ENCODE peak calls at places on chromosomes 4 and X, in five cellular contexts. One of them, this sample, is unnamed.

GRCh38 chr4:138103597-138104461 is 138.3 kb downstream of the SLC7A11 start:
- DNase-seq in activated T-helper 1 cell treated with anti-CD3 and anti-CD28 coated beads, Interleukin-2, amount 50 U/mL, for 16 hours: no peak
- DNase-seq in stimulated activated CD8-positive, alpha-beta memory T cell treated with anti-CD3 and anti-CD28 coated beads, Interleukin-4, amount 100 ng/mL, for 4 hours: no peak
- DNase-seq in NCI-H345: no peak
- DNase-seq in tibial artery: no peak
- DNase-seq in this sample: no peak

GRCh38 chr4:170423137-170423536 is 333.4 kb upstream of the AADAT start:
- DNase-seq in NCI-H345: no peak
- DNase-seq in stimulated activated CD8-positive, alpha-beta memory T cell treated with anti-CD3 and anti-CD28 coated beads, Interleukin-4, amount 100 ng/mL, for 4 hours: no peak
- DNase-seq in activated T-helper 1 cell treated with anti-CD3 and anti-CD28 coated beads, Interleukin-2, amount 50 U/mL, for 16 hours: no peak
- DNase-seq in tibial artery: no peak
- DNase-seq in this sample: no peak

GRCh38 chr4:94934201-94934600 is 176.4 kb downstream of the BMPR1B start:
- DNase-seq in stimulated activated CD8-positive, alpha-beta memory T cell treated with anti-CD3 and anti-CD28 coated beads, Interleukin-4, amount 100 ng/mL, for 4 hours: no peak
- DNase-seq in activated T-helper 1 cell treated with anti-CD3 and anti-CD28 coated beads, Interleukin-2, amount 50 U/mL, for 16 hours: no peak
- DNase-seq in tibial artery: no peak
- DNase-seq in NCI-H345: no peak
- DNase-seq in this sample: no peak

GRCh38 chrX:133985164-133986007 is at the start of gene GPC3:
- DNase-seq in stimulated activated CD8-positive, alpha-beta memory T cell treated with anti-CD3 and anti-CD28 coated beads, Interleukin-4, amount 100 ng/mL, for 4 hours: peak
- DNase-seq in tibial artery: no peak
- DNase-seq in activated T-helper 1 cell treated with anti-CD3 and anti-CD28 coated beads, Interleukin-2, amount 50 U/mL, for 16 hours: no peak
- DNase-seq in NCI-H345: peak
- DNase-seq in this sample: no peak

GRCh38 chr4:1596393-1596792 is 87.7 kb downstream of the FAM53A start:
- DNase-seq in tibial artery: no peak
- DNase-seq in activated T-helper 1 cell treated with anti-CD3 and anti-CD28 coated beads, Interleukin-2, amount 50 U/mL, for 16 hours: no peak
- DNase-seq in NCI-H345: no peak
- DNase-seq in stimulated activated CD8-positive, alpha-beta memory T cell treated with anti-CD3 and anti-CD28 coated beads, Interleukin-4, amount 100 ng/mL, for 4 hours: no peak
- DNase-seq in this sample: no peak

GRCh38 chrX:114272096-114272686 is 311.7 kb upstream of the HTR2C start:
- DNase-seq in stimulated activated CD8-positive, alpha-beta memory T cell treated with anti-CD3 and anti-CD28 coated beads, Interleukin-4, amount 100 ng/mL, for 4 hours: no peak
- DNase-seq in activated T-helper 1 cell treated with anti-CD3 and anti-CD28 coated beads, Interleukin-2, amount 50 U/mL, for 16 hours: no peak
- DNase-seq in NCI-H345: no peak
- DNase-seq in tibial artery: no peak
- DNase-seq in this sample: no peak

GRCh38 chr4:172962564-172963353 is 205.9 kb upstream of the GALNT7 start:
- DNase-seq in tibial artery: peak
- DNase-seq in NCI-H345: peak
- DNase-seq in activated T-helper 1 cell treated with anti-CD3 and anti-CD28 coated beads, Interleukin-2, amount 50 U/mL, for 16 hours: no peak
- DNase-seq in stimulated activated CD8-positive, alpha-beta memory T cell treated with anti-CD3 and anti-CD28 coated beads, Interleukin-4, amount 100 ng/mL, for 4 hours: no peak
- DNase-seq in this sample: no peak

GRCh38 chr4:966266-967112 is 6.9 kb downstream of the DGKQ start:
- DNase-seq in tibial artery: no peak
- DNase-seq in stimulated activated CD8-positive, alpha-beta memory T cell treated with anti-CD3 and anti-CD28 coated beads, Interleukin-4, amount 100 ng/mL, for 4 hours: no peak
- DNase-seq in activated T-helper 1 cell treated with anti-CD3 and anti-CD28 coated beads, Interleukin-2, amount 50 U/mL, for 16 hours: no peak
- DNase-seq in NCI-H345: no peak
- DNase-seq in this sample: no peak

GRCh38 chrX:2793752-2794151 is 35.0 kb upstream of the GYG2 start:
- DNase-seq in NCI-H345: no peak
- DNase-seq in activated T-helper 1 cell treated with anti-CD3 and anti-CD28 coated beads, Interleukin-2, amount 50 U/mL, for 16 hours: no peak
- DNase-seq in tibial artery: no peak
- DNase-seq in stimulated activated CD8-positive, alpha-beta memory T cell treated with anti-CD3 and anti-CD28 coated beads, Interleukin-4, amount 100 ng/mL, for 4 hours: no peak
- DNase-seq in this sample: no peak

GRCh38 chrX:65034641-65035450 is 58.6 kb upstream of the ZC4H2 start:
- DNase-seq in tibial artery: peak
- DNase-seq in activated T-helper 1 cell treated with anti-CD3 and anti-CD28 coated beads, Interleukin-2, amount 50 U/mL, for 16 hours: peak
- DNase-seq in stimulated activated CD8-positive, alpha-beta memory T cell treated with anti-CD3 and anti-CD28 coated beads, Interleukin-4, amount 100 ng/mL, for 4 hours: peak
- DNase-seq in NCI-H345: peak
- DNase-seq in this sample: peak

GRCh38 chr4:23388259-23388658 is 501.6 kb downstream of the PPARGC1A start:
- DNase-seq in stimulated activated CD8-positive, alpha-beta memory T cell treated with anti-CD3 and anti-CD28 coated beads, Interleukin-4, amount 100 ng/mL, for 4 hours: no peak
- DNase-seq in activated T-helper 1 cell treated with anti-CD3 and anti-CD28 coated beads, Interleukin-2, amount 50 U/mL, for 16 hours: no peak
- DNase-seq in NCI-H345: no peak
- DNase-seq in tibial artery: no peak
- DNase-seq in this sample: no peak

GRCh38 chr4:93748380-93748779 is 80.2 kb upstream of the ATOH1 start:
- DNase-seq in NCI-H345: no peak
- DNase-seq in stimulated activated CD8-positive, alpha-beta memory T cell treated with anti-CD3 and anti-CD28 coated beads, Interleukin-4, amount 100 ng/mL, for 4 hours: no peak
- DNase-seq in tibial artery: no peak
- DNase-seq in activated T-helper 1 cell treated with anti-CD3 and anti-CD28 coated beads, Interleukin-2, amount 50 U/mL, for 16 hours: no peak
- DNase-seq in this sample: no peak

GRCh38 chr4:2390780-2391490 is 27.5 kb downstream of the ZFYVE28 start:
- DNase-seq in tibial artery: no peak
- DNase-seq in stimulated activated CD8-positive, alpha-beta memory T cell treated with anti-CD3 and anti-CD28 coated beads, Interleukin-4, amount 100 ng/mL, for 4 hours: no peak
- DNase-seq in NCI-H345: no peak
- DNase-seq in activated T-helper 1 cell treated with anti-CD3 and anti-CD28 coated beads, Interleukin-2, amount 50 U/mL, for 16 hours: no peak
- DNase-seq in this sample: no peak

GRCh38 chr4:53010320-53010719 is 148.2 kb downstream of the RASL11B start:
- DNase-seq in activated T-helper 1 cell treated with anti-CD3 and anti-CD28 coated beads, Interleukin-2, amount 50 U/mL, for 16 hours: no peak
- DNase-seq in tibial artery: peak
- DNase-seq in stimulated activated CD8-positive, alpha-beta memory T cell treated with anti-CD3 and anti-CD28 coated beads, Interleukin-4, amount 100 ng/mL, for 4 hours: no peak
- DNase-seq in NCI-H345: no peak
- DNase-seq in this sample: no peak

GRCh38 chr4:139795915-139796314 is 130.3 kb downstream of the MGST2 start:
- DNase-seq in stimulated activated CD8-positive, alpha-beta memory T cell treated with anti-CD3 and anti-CD28 coated beads, Interleukin-4, amount 100 ng/mL, for 4 hours: no peak
- DNase-seq in tibial artery: no peak
- DNase-seq in activated T-helper 1 cell treated with anti-CD3 and anti-CD28 coated beads, Interleukin-2, amount 50 U/mL, for 16 hours: no peak
- DNase-seq in NCI-H345: no peak
- DNase-seq in this sample: no peak

GRCh38 chr4:114600066-114600552 is 1.5 kb downstream of the UGT8 start:
- DNase-seq in stimulated activated CD8-positive, alpha-beta memory T cell treated with anti-CD3 and anti-CD28 coated beads, Interleukin-4, amount 100 ng/mL, for 4 hours: no peak
- DNase-seq in NCI-H345: peak
- DNase-seq in activated T-helper 1 cell treated with anti-CD3 and anti-CD28 coated beads, Interleukin-2, amount 50 U/mL, for 16 hours: no peak
- DNase-seq in tibial artery: no peak
- DNase-seq in this sample: no peak

GRCh38 chr4:72767903-72768817 is 199.1 kb upstream of the ADAMTS3 start:
- DNase-seq in stimulated activated CD8-positive, alpha-beta memory T cell treated with anti-CD3 and anti-CD28 coated beads, Interleukin-4, amount 100 ng/mL, for 4 hours: no peak
- DNase-seq in NCI-H345: no peak
- DNase-seq in activated T-helper 1 cell treated with anti-CD3 and anti-CD28 coated beads, Interleukin-2, amount 50 U/mL, for 16 hours: no peak
- DNase-seq in tibial artery: no peak
- DNase-seq in this sample: no peak

GRCh38 chr4:113635739-113636437 is 125.7 kb downstream of the CAMK2D start:
- DNase-seq in activated T-helper 1 cell treated with anti-CD3 and anti-CD28 coated beads, Interleukin-2, amount 50 U/mL, for 16 hours: no peak
- DNase-seq in tibial artery: no peak
- DNase-seq in stimulated activated CD8-positive, alpha-beta memory T cell treated with anti-CD3 and anti-CD28 coated beads, Interleukin-4, amount 100 ng/mL, for 4 hours: no peak
- DNase-seq in NCI-H345: no peak
- DNase-seq in this sample: no peak

GRCh38 chrX:119512145-119512800 is 44.0 kb downstream of the SLC25A5 start:
- DNase-seq in tibial artery: peak
- DNase-seq in activated T-helper 1 cell treated with anti-CD3 and anti-CD28 coated beads, Interleukin-2, amount 50 U/mL, for 16 hours: no peak
- DNase-seq in stimulated activated CD8-positive, alpha-beta memory T cell treated with anti-CD3 and anti-CD28 coated beads, Interleukin-4, amount 100 ng/mL, for 4 hours: no peak
- DNase-seq in NCI-H345: peak
- DNase-seq in this sample: no peak

GRCh38 chr4:184169225-184169867 is 48.3 kb downstream of the ENPP6 start:
- DNase-seq in NCI-H345: no peak
- DNase-seq in activated T-helper 1 cell treated with anti-CD3 and anti-CD28 coated beads, Interleukin-2, amount 50 U/mL, for 16 hours: no peak
- DNase-seq in stimulated activated CD8-positive, alpha-beta memory T cell treated with anti-CD3 and anti-CD28 coated beads, Interleukin-4, amount 100 ng/mL, for 4 hours: no peak
- DNase-seq in tibial artery: no peak
- DNase-seq in this sample: no peak

GRCh38 chr4:26533685-26534084 is 43.4 kb upstream of the CCKAR start:
- DNase-seq in stimulated activated CD8-positive, alpha-beta memory T cell treated with anti-CD3 and anti-CD28 coated beads, Interleukin-4, amount 100 ng/mL, for 4 hours: no peak
- DNase-seq in tibial artery: no peak
- DNase-seq in NCI-H345: no peak
- DNase-seq in activated T-helper 1 cell treated with anti-CD3 and anti-CD28 coated beads, Interleukin-2, amount 50 U/mL, for 16 hours: no peak
- DNase-seq in this sample: no peak

GRCh38 chr4:94673961-94674360 is 83.8 kb upstream of the BMPR1B start:
- DNase-seq in activated T-helper 1 cell treated with anti-CD3 and anti-CD28 coated beads, Interleukin-2, amount 50 U/mL, for 16 hours: no peak
- DNase-seq in stimulated activated CD8-positive, alpha-beta memory T cell treated with anti-CD3 and anti-CD28 coated beads, Interleukin-4, amount 100 ng/mL, for 4 hours: no peak
- DNase-seq in NCI-H345: no peak
- DNase-seq in tibial artery: no peak
- DNase-seq in this sample: no peak